ENCODE peak calls at places on chromosomes 6 and 20, in six cellular contexts. S is Right ventricle myocardium superior; R is CD8-positive, alpha-beta T cell; P is Daoy; M is lower lobe of right lung; B is left cardiac atrium. V is an unnamed sample.

GRCh38 chr6:121285041-121285440 is 49.2 kb downstream of the TBC1D32 start:
- DNase-seq in S (no peak), R (no peak), P (no peak), M (no peak), B (no peak), V (no peak)

GRCh38 chr6:141552463-141552862 is 580.3 kb upstream of the GJE1 start:
- DNase-seq in S (no peak), R (no peak), P (peak; percentile 79), M (no peak), B (no peak), V (no peak)

GRCh38 chr6:159267165-159267564 is 98.0 kb downstream of the FNDC1 start:
- DNase-seq in S (no peak), R (no peak), P (no peak), M (no peak), B (no peak), V (no peak)

GRCh38 chr6:98310408-98310807 is 524.0 kb upstream of the POU3F2 start:
- DNase-seq in S (no peak), R (no peak), P (no peak), M (no peak), B (no peak), V (no peak)

GRCh38 chr20:1813674-1814635 is 81.3 kb upstream of the SIRPA start:
- DNase-seq in S (no peak), R (no peak), P (no peak), M (no peak), B (no peak), V (no peak)

GRCh38 chr6:163402616-163403015 is 11.9 kb upstream of the QKI start:
- DNase-seq in S (no peak), R (no peak), P (no peak), M (no peak), B (no peak), V (no peak)

GRCh38 chr20:44866703-44867335 is 18.7 kb upstream of the YWHAB start:
- DNase-seq in S (no peak), R (no peak), P (no peak), M (no peak), B (no peak), V (no peak)

GRCh38 chr6:36098253-36098919 is 31.9 kb upstream of the MAPK13 start:
- DNase-seq in S (no peak), R (no peak), P (no peak), M (no peak), B (no peak), V (no peak)

GRCh38 chr20:62583424-62583920 is 58.8 kb upstream of the SLCO4A1 start:
- DNase-seq in S (no peak), R (no peak), P (no peak), M (no peak), B (no peak), V (no peak)

GRCh38 chr20:63508072-63508768 is 9.3 kb upstream of the EEF1A2 start:
- DNase-seq in S (peak; percentile 22), R (no peak), P (no peak), M (no peak), B (no peak), V (no peak)

GRCh38 chr6:31715022-31715683 is at the start of gene LY6G6D:
- DNase-seq in S (no peak), R (no peak), P (no peak), M (no peak), B (no peak), V (no peak)

GRCh38 chr20:24911461-24911860 is 37.6 kb upstream of the CST7 start:
- DNase-seq in S (no peak), R (no peak), P (no peak), M (no peak), B (no peak), V (no peak)

GRCh38 chr20:4011226-4011975 is 4.0 kb downstream of the RNF24 start:
- DNase-seq in S (no peak), R (no peak), P (peak; percentile 18), M (no peak), B (no peak), V (no peak)

GRCh38 chr6:35415065-35415880 is 36.9 kb upstream of the FANCE start:
- DNase-seq in S (peak; percentile 81), R (peak; percentile 23), P (peak; percentile 60), M (peak; percentile 73), B (peak; percentile 69), V (peak; percentile 75)

GRCh38 chr20:60362531-60362930 is 404.3 kb downstream of the CDH26 start:
- DNase-seq in S (no peak), R (no peak), P (no peak), M (no peak), B (no peak), V (no peak)

GRCh38 chr6:114342086-114342825 is 567 bp downstream of the HS3ST5 start:
- DNase-seq in S (peak; percentile 34), R (no peak), P (peak; percentile 25), M (peak; percentile 45), B (peak; percentile 14), V (peak; percentile 25)

GRCh38 chr6:106324726-106325335 is 729 bp downstream of the ATG5 start:
- DNase-seq in S (no peak), R (no peak), P (no peak), M (no peak), B (no peak), V (no peak)

GRCh38 chr6:156767603-156768467 is 9.3 kb upstream of the ARID1B start:
- DNase-seq in S (no peak), R (no peak), P (no peak), M (no peak), B (no peak), V (no peak)

GRCh38 chr20:35704514-35705261 is 5.5 kb downstream of the ROMO1 start:
- DNase-seq in S (no peak), R (no peak), P (no peak), M (no peak), B (no peak), V (no peak)

GRCh38 chr6:138105880-138106664 is 1.1 kb downstream of the PERP start:
- DNase-seq in S (no peak), R (no peak), P (peak; percentile 16), M (no peak), B (no peak), V (no peak)

V was measured in left ventricle myocardium superior.